ENCODE peak calls at places on chromosomes 4 and X, in seven cellular contexts. F is pancreas; O is effector memory CD4-positive, alpha-beta T cell; G is lung; T is right lobe of liver; W is psoas muscle; H is ascending aorta. X is an unnamed sample.

GRCh38 chr4:128107766-128108165 is 46.7 kb downstream of the LARP1B start:
- DNase-seq in W (no peak), O (no peak), F (no peak), T (no peak), H (no peak), G (no peak), X (no peak)

GRCh38 chr4:6200922-6201362 is 593 bp upstream of the JAKMIP1 start:
- DNase-seq in W (no peak), O (no peak), G (no peak), F (peak; percentile 82), T (no peak), H (peak; percentile 44), X (no peak)

GRCh38 chr4:25233737-25234389 is at the start of gene PI4K2B:
- DNase-seq in F (peak; percentile 97), T (peak; percentile 94), H (peak; percentile 92), G (peak; percentile 89), W (peak; percentile 90), O (peak; percentile 90), X (peak; percentile 73)

GRCh38 chr4:176611351-176611750 is 181.4 kb downstream of the VEGFC start:
- DNase-seq in F (no peak), W (no peak), H (no peak), O (no peak), G (no peak), T (no peak), X (no peak)

GRCh38 chr4:86250006-86250405 is 109.8 kb downstream of the MAPK10 start:
- DNase-seq in F (no peak), W (no peak), O (no peak), H (no peak), T (no peak), G (no peak), X (no peak)

GRCh38 chr4:1964443-1964842 is 44.3 kb downstream of the NELFA start:
- DNase-seq in T (no peak), O (no peak), W (no peak), G (no peak), H (no peak), F (no peak), X (no peak)

GRCh38 chrX:374566-374965 is 12.1 kb downstream of the PPP2R3B start:
- DNase-seq in T (no peak), G (no peak), H (no peak), F (no peak), O (no peak), W (no peak), X (no peak)

GRCh38 chr4:40661803-40662202 is 32.1 kb upstream of the RBM47 start:
- DNase-seq in F (no peak), O (no peak), H (no peak), T (no peak), G (no peak), W (no peak), X (no peak)

GRCh38 chr4:155604718-155605601 is 61.7 kb upstream of the GUCY1A1 start:
- DNase-seq in G (peak; percentile 31), W (no peak), T (no peak), F (no peak), O (no peak), H (peak; percentile 73), X (peak; percentile 42)

GRCh38 chr4:3115637-3116300 is 41.3 kb downstream of the HTT start:
- DNase-seq in T (no peak), F (no peak), O (no peak), G (no peak), H (no peak), W (peak; percentile 27), X (no peak)

GRCh38 chr4:81773557-81773956 is 301.9 kb upstream of the RASGEF1B start:
- DNase-seq in H (no peak), F (no peak), T (no peak), W (no peak), G (no peak), O (no peak), X (no peak)

GRCh38 chr4:185018834-185019450 is 652 bp downstream of the HELT start:
- DNase-seq in F (peak; percentile 47), W (no peak), O (no peak), T (no peak), H (no peak), G (peak; percentile 63), X (no peak)

GRCh38 chrX:68343551-68343950 is 89.7 kb downstream of the OPHN1 start:
- DNase-seq in T (no peak), O (no peak), F (no peak), W (no peak), G (no peak), H (no peak), X (no peak)

GRCh38 chrX:2748815-2749188 is 3.0 kb upstream of the XG start:
- DNase-seq in T (no peak), G (no peak), W (no peak), H (no peak), F (no peak), O (no peak), X (no peak)

DNA sequence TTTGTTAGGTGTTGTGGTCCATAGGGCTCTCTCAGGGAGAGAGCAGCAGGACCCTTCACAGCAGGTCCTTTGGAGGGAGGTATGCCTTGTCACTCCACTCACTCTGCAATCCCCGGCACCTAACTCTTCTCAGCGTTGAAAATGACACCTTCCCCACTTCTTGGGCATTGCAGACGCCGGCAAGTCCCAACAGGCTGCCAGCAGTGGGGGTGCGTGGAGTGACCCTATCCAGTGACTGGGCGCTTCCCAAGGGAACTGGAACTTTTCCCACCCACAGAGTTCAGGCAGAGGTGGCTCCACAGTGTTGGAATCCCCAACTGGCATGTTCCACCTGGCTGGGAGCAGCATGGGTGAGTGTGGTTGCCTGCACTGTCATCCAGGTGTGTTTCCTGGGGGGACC is 705.1 kb upstream of the FRG1 start:
- DNase-seq in G (no peak), O (no peak), T (no peak), F (peak; percentile 23), W (no peak), H (no peak), X (no peak)
- H3K27ac ChIP-seq in G (no peak overlapping the region), O (no peak overlapping the region), T (no peak overlapping the region), F (no peak overlapping the region), W (no peak overlapping the region), H (no peak overlapping the region), X (no peak overlapping the region)

DNA sequence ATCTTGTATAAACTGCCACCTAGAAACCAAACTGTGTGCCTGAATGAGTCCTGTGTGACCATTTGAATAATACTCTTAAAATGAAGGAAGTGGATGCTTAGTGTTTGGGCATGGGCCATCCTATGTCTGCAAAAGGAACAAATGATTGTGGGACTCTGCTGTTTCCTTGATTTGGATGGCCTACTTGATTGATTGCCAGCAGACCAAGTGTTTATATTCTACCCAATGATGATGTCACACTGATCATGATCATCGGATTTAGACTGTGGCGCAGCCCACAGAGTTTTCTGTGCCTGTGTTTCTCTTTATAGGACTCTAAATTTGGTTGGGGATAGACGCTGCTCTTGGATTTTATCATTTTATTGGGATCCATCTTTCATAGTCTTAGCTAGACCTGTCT is 4.4 kb downstream of the SEPTIN11 start:
- DNase-seq in W (no peak), G (no peak), O (no peak), T (no peak), H (no peak), F (no peak), X (no peak)
- H3K4me3 ChIP-seq in W (no peak overlapping the region), G (no peak overlapping the region), O (no peak overlapping the region), T (no peak overlapping the region), H (no peak overlapping the region), F (no peak overlapping the region), X (no peak overlapping the region)

GRCh38 chr4:121057466-121057911 is 14.8 kb downstream of the NDNF start:
- DNase-seq in F (no peak), O (no peak), T (no peak), H (no peak), W (no peak), G (no peak), X (no peak)

GRCh38 chr4:121064482-121064881 is 7.9 kb downstream of the NDNF start:
- DNase-seq in H (no peak), W (no peak), O (no peak), T (no peak), F (no peak), G (no peak), X (no peak)

GRCh38 chr4:121061861-121062260 is 10.5 kb downstream of the NDNF start:
- DNase-seq in T (no peak), G (no peak), H (no peak), O (no peak), W (no peak), F (no peak), X (no peak)

GRCh38 chr4:121062466-121062975 is 9.8 kb downstream of the NDNF start:
- DNase-seq in T (no peak), W (no peak), G (no peak), H (no peak), O (no peak), F (no peak), X (no peak)

GRCh38 chr4:121061215-121061614 is 11.1 kb downstream of the NDNF start:
- DNase-seq in W (no peak), F (no peak), G (no peak), T (no peak), O (no peak), H (no peak), X (no peak)
- H3K4me1 ChIP-seq in W (peaks cover 3% of the 10 kb centered on the region), F (no peaks in the 10 kb centered on the region), G (no peaks in the 10 kb centered on the region), T (no peaks in the 10 kb centered on the region), O (no peaks in the 10 kb centered on the region), H (no peaks in the 10 kb centered on the region), X (no peaks in the 10 kb centered on the region)

GRCh38 chr4:98653006-98653405 is 5.4 kb downstream of the TSPAN5 start:
- DNase-seq in W (no peak), O (no peak), F (no peak), G (no peak), H (no peak), T (no peak), X (no peak)

GRCh38 chr4:98658287-98659105 is at the start of gene TSPAN5:
- DNase-seq in G (peak; percentile 71), W (peak; percentile 76), F (peak; percentile 84), O (peak; percentile 72), H (peak; percentile 88), T (peak; percentile 84), X (peak; percentile 79)

GRCh38 chr4:98657531-98658286 is 702 bp downstream of the TSPAN5 start:
- DNase-seq in H (peak; percentile 70), T (no peak), W (peak; percentile 16), O (peak; percentile 13), F (no peak), G (no peak), X (peak; percentile 74)

GRCh38 chr4:98656443-98656842 is 2.0 kb downstream of the TSPAN5 start:
- DNase-seq in W (no peak), G (no peak), O (no peak), F (no peak), T (no peak), H (no peak), X (no peak)

DNA sequence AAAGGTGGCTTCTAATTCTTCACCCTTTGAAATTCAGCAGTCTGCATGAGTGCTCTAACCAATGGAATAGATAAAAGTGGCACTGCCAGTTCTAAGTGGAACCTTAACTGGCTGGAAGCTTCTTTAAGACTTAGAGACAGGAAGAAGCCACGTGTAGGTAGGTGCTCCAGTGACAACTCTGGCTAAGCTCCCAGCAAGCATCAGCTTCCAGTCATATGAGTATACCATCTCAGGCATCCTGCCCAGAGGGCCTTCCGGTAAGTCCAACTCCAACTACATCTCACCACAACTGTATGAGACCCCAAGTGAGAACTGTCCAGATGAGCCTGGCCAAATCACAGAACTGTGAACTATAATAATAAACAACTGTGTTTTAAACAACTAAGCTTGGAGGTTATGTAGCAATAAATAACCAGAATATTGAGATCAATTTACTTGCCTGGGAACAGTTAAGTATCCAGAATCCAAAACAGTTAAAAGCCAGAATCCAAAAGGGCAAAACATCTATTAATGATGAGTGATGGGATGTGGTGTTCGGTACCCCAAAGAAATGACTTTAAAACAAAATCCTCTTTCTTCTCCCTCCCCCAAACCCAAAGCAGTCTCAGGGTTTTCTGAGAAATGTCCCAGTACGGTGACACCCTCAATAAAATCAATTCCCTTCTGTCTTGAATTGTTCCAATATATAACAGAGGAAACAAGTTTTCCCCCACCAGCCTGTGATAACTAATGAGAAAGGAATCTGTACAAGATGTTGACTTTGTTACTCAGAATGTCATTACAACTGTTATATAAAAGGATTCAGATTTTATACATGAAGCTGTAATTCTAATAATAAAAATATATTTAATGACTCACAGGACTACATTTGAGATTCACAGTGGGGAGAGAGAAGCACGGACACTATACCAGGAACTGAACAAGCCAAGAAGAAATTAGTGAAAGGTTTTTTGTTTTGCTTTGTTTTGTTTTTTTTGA is 4.2 kb downstream of the TSPAN5 start:
- DNase-seq in G (no peak), F (no peak), W (no peak), T (no peak), H (no peak), O (no peak), X (peak; percentile 83)
- H3K27ac ChIP-seq in G (no peak overlapping the region), F (no peak overlapping the region), W (no peak overlapping the region), T (no peak overlapping the region), H (no peak overlapping the region), O (no peak overlapping the region), X (peak overlapping the region; percentile 83)

X was measured in SJSA1.